ENCODE peak calls at places on chromosomes 7 and 10, in four cellular contexts. One of them, this sample, is unnamed.

GRCh38 chr10:10564081-10564480 is 453.6 kb upstream of the CELF2 start:
- DNase-seq in Karpas-422: no peak
- DNase-seq in neural progenitor cell: peak; percentile 70
- DNase-seq in SJCRH30: no peak
- DNase-seq in this sample: no peak

GRCh38 chr10:17219024-17219423 is 9.0 kb upstream of the VIM start:
- DNase-seq in neural progenitor cell: no peak
- DNase-seq in SJCRH30: no peak
- DNase-seq in Karpas-422: no peak
- DNase-seq in this sample: no peak

GRCh38 chr7:120842131-120842621 is 15.8 kb downstream of the TSPAN12 start:
- DNase-seq in SJCRH30: no peak
- DNase-seq in Karpas-422: no peak
- DNase-seq in neural progenitor cell: no peak
- DNase-seq in this sample: no peak

GRCh38 chr10:14485986-14486385 is 155.3 kb upstream of the FRMD4A start:
- DNase-seq in Karpas-422: no peak
- DNase-seq in neural progenitor cell: no peak
- DNase-seq in SJCRH30: no peak
- DNase-seq in this sample: no peak

GRCh38 chr10:113178771-113179170 is 228.7 kb downstream of the TCF7L2 start:
- DNase-seq in Karpas-422: no peak
- DNase-seq in neural progenitor cell: no peak
- DNase-seq in SJCRH30: no peak
- DNase-seq in this sample: no peak

GRCh38 chr7:29014725-29015124 is 56.6 kb upstream of the TRIL start:
- DNase-seq in SJCRH30: no peak
- DNase-seq in Karpas-422: no peak
- DNase-seq in neural progenitor cell: no peak
- DNase-seq in this sample: no peak

GRCh38 chr7:17690030-17690429 is 250.3 kb downstream of the SNX13 start:
- DNase-seq in Karpas-422: no peak
- DNase-seq in SJCRH30: no peak
- DNase-seq in neural progenitor cell: no peak
- DNase-seq in this sample: no peak

GRCh38 chr10:126270116-126270515 is 118.2 kb downstream of the ADAM12 start:
- DNase-seq in Karpas-422: no peak
- DNase-seq in SJCRH30: no peak
- DNase-seq in neural progenitor cell: no peak
- DNase-seq in this sample: no peak

GRCh38 chr10:34584164-34584563 is 230.9 kb downstream of the PARD3 start:
- DNase-seq in neural progenitor cell: no peak
- DNase-seq in SJCRH30: no peak
- DNase-seq in Karpas-422: no peak
- DNase-seq in this sample: no peak

GRCh38 chr7:69640925-69641594 is 42.8 kb downstream of the AUTS2 start:
- DNase-seq in Karpas-422: no peak
- DNase-seq in neural progenitor cell: no peak
- DNase-seq in SJCRH30: no peak
- DNase-seq in this sample: no peak

GRCh38 chr10:121672733-121673132 is 74.5 kb upstream of the FGFR2 start:
- DNase-seq in neural progenitor cell: no peak
- DNase-seq in Karpas-422: no peak
- DNase-seq in SJCRH30: no peak
- DNase-seq in this sample: no peak

GRCh38 chr10:15106352-15107013 is 9.3 kb downstream of the RPP38 start:
- DNase-seq in SJCRH30: peak; percentile 60
- DNase-seq in neural progenitor cell: peak; percentile 81
- DNase-seq in Karpas-422: peak; percentile 84
- DNase-seq in this sample: no peak

GRCh38 chr10:14952851-14953451 is 945 bp downstream of the DCLRE1C start:
- DNase-seq in neural progenitor cell: peak; percentile 58
- DNase-seq in SJCRH30: no peak
- DNase-seq in Karpas-422: peak; percentile 52
- DNase-seq in this sample: no peak

GRCh38 chr10:70513848-70514309 is 35.3 kb downstream of the PALD1 start:
- DNase-seq in SJCRH30: no peak
- DNase-seq in Karpas-422: peak; percentile 74
- DNase-seq in neural progenitor cell: no peak
- DNase-seq in this sample: no peak

GRCh38 chr10:116073025-116073424 is 200.0 kb downstream of the GFRA1 start:
- DNase-seq in SJCRH30: no peak
- DNase-seq in Karpas-422: no peak
- DNase-seq in neural progenitor cell: peak; percentile 48
- DNase-seq in this sample: no peak

GRCh38 chr10:30357075-30357801 is 8.2 kb upstream of the MTPAP start:
- DNase-seq in SJCRH30: no peak
- DNase-seq in neural progenitor cell: no peak
- DNase-seq in Karpas-422: no peak
- DNase-seq in this sample: no peak

GRCh38 chr10:125283191-125283590 is 122.8 kb upstream of the CTBP2 start:
- DNase-seq in Karpas-422: no peak
- DNase-seq in SJCRH30: no peak
- DNase-seq in neural progenitor cell: peak; percentile 76
- DNase-seq in this sample: no peak

GRCh38 chr7:98864726-98865420 is 4.9 kb downstream of the TMEM130 start:
- DNase-seq in SJCRH30: no peak
- DNase-seq in neural progenitor cell: no peak
- DNase-seq in Karpas-422: no peak
- DNase-seq in this sample: no peak

GRCh38 chr10:112471878-112472487 is 25.0 kb downstream of the VTI1A start:
- DNase-seq in neural progenitor cell: peak; percentile 49
- DNase-seq in SJCRH30: peak; percentile 6
- DNase-seq in Karpas-422: peak; percentile 84
- DNase-seq in this sample: no peak

GRCh38 chr10:73655257-73655989 is 406 bp downstream of the SYNPO2L start:
- DNase-seq in Karpas-422: peak; percentile 21
- DNase-seq in SJCRH30: peak; percentile 35
- DNase-seq in neural progenitor cell: no peak
- DNase-seq in this sample: no peak

GRCh38 chr7:143504937-143505297 is 27.2 kb downstream of the TAS2R41 start:
- DNase-seq in neural progenitor cell: no peak
- DNase-seq in Karpas-422: peak; percentile 70
- DNase-seq in SJCRH30: no peak
- DNase-seq in this sample: no peak

GRCh38 chr7:134690016-134690415 is 43.4 kb downstream of the BPGM start:
- DNase-seq in Karpas-422: no peak
- DNase-seq in SJCRH30: no peak
- DNase-seq in neural progenitor cell: no peak
- DNase-seq in this sample: no peak

GRCh38 chr10:45438457-45439090 is 64.6 kb downstream of the ALOX5 start:
- DNase-seq in Karpas-422: no peak
- DNase-seq in neural progenitor cell: no peak
- DNase-seq in SJCRH30: no peak
- DNase-seq in this sample: no peak

GRCh38 chr10:80191589-80192270 is 13.6 kb downstream of the ANXA11 start:
- DNase-seq in SJCRH30: no peak
- DNase-seq in neural progenitor cell: no peak
- DNase-seq in Karpas-422: no peak
- DNase-seq in this sample: no peak

GRCh38 chr10:113897693-113898618 is 43.5 kb downstream of the NHLRC2 start:
- DNase-seq in SJCRH30: no peak
- DNase-seq in Karpas-422: no peak
- DNase-seq in neural progenitor cell: no peak
- DNase-seq in this sample: no peak

GRCh38 chr7:125085084-125085483 is 155.5 kb upstream of the POT1 start:
- DNase-seq in neural progenitor cell: no peak
- DNase-seq in Karpas-422: no peak
- DNase-seq in SJCRH30: no peak
- DNase-seq in this sample: no peak

GRCh38 chr7:131057015-131057518 is 270.6 kb upstream of the MKLN1 start:
- DNase-seq in Karpas-422: no peak
- DNase-seq in neural progenitor cell: no peak
- DNase-seq in SJCRH30: no peak
- DNase-seq in this sample: no peak

GRCh38 chr10:18737236-18737635 is 78.0 kb downstream of the ARL5B start:
- DNase-seq in SJCRH30: no peak
- DNase-seq in Karpas-422: no peak
- DNase-seq in neural progenitor cell: no peak
- DNase-seq in this sample: no peak

GRCh38 chr7:149238051-149238450 is 1.4 kb upstream of the ZNF212 start:
- DNase-seq in Karpas-422: peak; percentile 25
- DNase-seq in neural progenitor cell: no peak
- DNase-seq in SJCRH30: no peak
- DNase-seq in this sample: no peak

GRCh38 chr10:123808873-123809272 is 82.7 kb downstream of the CPXM2 start:
- DNase-seq in SJCRH30: no peak
- DNase-seq in Karpas-422: no peak
- DNase-seq in neural progenitor cell: no peak
- DNase-seq in this sample: no peak

GRCh38 chr10:64867501-64867962 is 1346.3 kb downstream of the REEP3 start:
- DNase-seq in neural progenitor cell: no peak
- DNase-seq in SJCRH30: no peak
- DNase-seq in Karpas-422: no peak
- DNase-seq in this sample: no peak

GRCh38 chr7:2629740-2630681 is 1.8 kb upstream of the TTYH3 start:
- DNase-seq in neural progenitor cell: no peak
- DNase-seq in Karpas-422: no peak
- DNase-seq in SJCRH30: peak; percentile 60
- DNase-seq in this sample: peak; percentile 66

GRCh38 chr7:157357129-157358040 is 20.6 kb downstream of the DNAJB6 start:
- DNase-seq in SJCRH30: no peak
- DNase-seq in Karpas-422: no peak
- DNase-seq in neural progenitor cell: no peak
- DNase-seq in this sample: no peak

GRCh38 chr7:157352506-157352905 is 15.7 kb downstream of the DNAJB6 start:
- DNase-seq in neural progenitor cell: no peak
- DNase-seq in Karpas-422: no peak
- DNase-seq in SJCRH30: no peak
- DNase-seq in this sample: peak; percentile 49

GRCh38 chr7:157358753-157359096 is 21.9 kb downstream of the DNAJB6 start:
- DNase-seq in Karpas-422: no peak
- DNase-seq in neural progenitor cell: no peak
- DNase-seq in SJCRH30: no peak
- DNase-seq in this sample: no peak

GRCh38 chr7:157358041-157358752 is 21.4 kb downstream of the DNAJB6 start:
- DNase-seq in neural progenitor cell: no peak
- DNase-seq in Karpas-422: no peak
- DNase-seq in SJCRH30: peak; percentile 62
- DNase-seq in this sample: no peak

GRCh38 chr7:157355784-157356511 is 19.1 kb downstream of the DNAJB6 start:
- DNase-seq in SJCRH30: no peak
- DNase-seq in neural progenitor cell: no peak
- DNase-seq in Karpas-422: no peak
- DNase-seq in this sample: no peak
- H3K4me3 ChIP-seq in SJCRH30: no peak overlapping the region
- H3K4me3 ChIP-seq in neural progenitor cell: no peak overlapping the region
- H3K4me3 ChIP-seq in Karpas-422: no peak overlapping the region
- H3K4me3 ChIP-seq in this sample: no peak overlapping the region

GRCh38 chr7:30915751-30916150 is 4.1 kb downstream of the AQP1 start:
- DNase-seq in Karpas-422: no peak
- DNase-seq in neural progenitor cell: no peak
- DNase-seq in SJCRH30: no peak
- DNase-seq in this sample: no peak

GRCh38 chr7:30916255-30916654 is 4.6 kb downstream of the AQP1 start:
- DNase-seq in neural progenitor cell: no peak
- DNase-seq in Karpas-422: no peak
- DNase-seq in SJCRH30: no peak
- DNase-seq in this sample: no peak

GRCh38 chr7:30912986-30913671 is 1.5 kb downstream of the AQP1 start:
- DNase-seq in neural progenitor cell: no peak
- DNase-seq in SJCRH30: peak; percentile 86
- DNase-seq in Karpas-422: no peak
- DNase-seq in this sample: no peak

GRCh38 chr7:30913821-30914515 is 2.3 kb downstream of the AQP1 start:
- DNase-seq in Karpas-422: no peak
- DNase-seq in neural progenitor cell: no peak
- DNase-seq in SJCRH30: peak; percentile 35
- DNase-seq in this sample: no peak

GRCh38 chr7:30914611-30915601 is 3.3 kb downstream of the AQP1 start:
- DNase-seq in SJCRH30: peak; percentile 58
- DNase-seq in neural progenitor cell: no peak
- DNase-seq in Karpas-422: no peak
- DNase-seq in this sample: no peak
- H3K4me3 ChIP-seq in SJCRH30: peak overlapping the region; percentile 58
- H3K4me3 ChIP-seq in neural progenitor cell: no peak overlapping the region
- H3K4me3 ChIP-seq in Karpas-422: no peak overlapping the region
- H3K4me3 ChIP-seq in this sample: peak overlapping the region; percentile 45

GRCh38 chr10:92692085-92692671 is 2.4 kb downstream of the HHEX start:
- DNase-seq in Karpas-422: peak; percentile 33
- DNase-seq in neural progenitor cell: peak; percentile 55
- DNase-seq in SJCRH30: no peak
- DNase-seq in this sample: no peak

GRCh38 chr10:92689663-92690210 is at the start of gene HHEX:
- DNase-seq in Karpas-422: peak; percentile 86
- DNase-seq in neural progenitor cell: peak; percentile 79
- DNase-seq in SJCRH30: peak; percentile 37
- DNase-seq in this sample: peak; percentile 77

GRCh38 chr10:92690211-92691041 is 671 bp downstream of the HHEX start:
- DNase-seq in neural progenitor cell: peak; percentile 58
- DNase-seq in SJCRH30: peak; percentile 24
- DNase-seq in Karpas-422: peak; percentile 68
- DNase-seq in this sample: peak; percentile 80

GRCh38 chr10:92691591-92692084 is 1.9 kb downstream of the HHEX start:
- DNase-seq in neural progenitor cell: peak; percentile 70
- DNase-seq in SJCRH30: no peak
- DNase-seq in Karpas-422: peak; percentile 48
- DNase-seq in this sample: peak; percentile 78

DNA sequence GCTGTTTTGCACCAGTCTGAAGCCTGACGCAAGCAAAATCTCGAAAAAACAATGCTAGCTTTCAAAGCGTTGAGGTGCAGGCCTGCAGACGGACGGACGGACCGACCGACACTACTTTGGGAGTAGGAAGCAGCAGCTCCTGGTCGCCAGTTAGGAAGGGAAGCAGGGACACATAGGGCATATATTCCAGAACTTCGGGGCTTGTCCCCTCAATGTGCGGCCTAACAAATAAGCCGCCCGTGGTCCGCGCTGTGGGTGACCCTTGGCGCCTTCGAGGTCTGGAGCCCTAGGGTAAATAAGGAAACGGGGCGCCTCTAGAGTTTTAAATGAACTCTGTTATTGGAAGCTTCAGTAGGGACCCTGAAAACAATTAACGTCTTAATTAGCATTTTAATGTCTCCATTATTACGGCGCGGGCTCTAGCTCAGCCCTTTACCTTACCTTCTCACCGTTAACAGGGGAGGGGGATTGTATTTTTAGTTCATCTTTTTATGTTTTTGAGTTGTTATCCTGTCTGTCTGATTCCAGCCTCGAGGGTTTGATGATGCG is 1.4 kb downstream of the HHEX start:
- DNase-seq in Karpas-422: peak; percentile 42
- DNase-seq in SJCRH30: no peak
- DNase-seq in neural progenitor cell: peak; percentile 58
- DNase-seq in this sample: peak; percentile 72
- H3K4me3 ChIP-seq in Karpas-422: peak overlapping the region; percentile 76
- H3K4me3 ChIP-seq in SJCRH30: peak overlapping the region; percentile 77
- H3K4me3 ChIP-seq in neural progenitor cell: peak overlapping the region; percentile 43
- H3K4me3 ChIP-seq in this sample: peak overlapping the region; percentile 75

DNA sequence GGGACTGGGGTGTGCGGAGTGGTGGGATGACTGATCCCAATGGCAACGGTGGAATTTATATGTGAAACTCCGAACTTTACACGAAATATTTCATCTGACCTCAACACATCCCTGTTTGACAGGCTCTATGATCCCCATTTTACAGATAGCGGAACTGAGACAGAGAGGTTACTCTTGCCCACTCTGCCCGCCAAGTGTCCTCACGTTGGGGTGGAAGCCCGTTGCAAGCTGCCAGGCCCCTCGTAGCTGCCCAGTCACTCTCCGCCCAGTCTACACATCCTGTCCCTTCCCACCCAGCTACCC is 397 bp upstream of the NFE2L3 start:
- DNase-seq in SJCRH30: no peak
- DNase-seq in neural progenitor cell: no peak
- DNase-seq in Karpas-422: no peak
- DNase-seq in this sample: no peak
- H3K4me3 ChIP-seq in SJCRH30: no peak overlapping the region
- H3K4me3 ChIP-seq in neural progenitor cell: peak overlapping the region; percentile 57
- H3K4me3 ChIP-seq in Karpas-422: no peak overlapping the region
- H3K4me3 ChIP-seq in this sample: no peak overlapping the region